ENCODE peak calls at places on chromosomes 1 and 21, in nine cellular contexts. L, Y, B, A, D, X, C, F and U are unnamed samples.

GRCh38 chr1:202154766-202155477 is 5.5 kb downstream of the PTPN7 start:
- DNase-seq in A (peak), C (no peak), L (peak), F (peak), X (peak), B (peak), D (peak), Y (no peak), U (no peak)

GRCh38 chr1:109201123-109201703 is 12.5 kb upstream of the SARS1 start:
- DNase-seq in B (peak), A (peak), L (peak), F (peak), X (peak), D (peak), Y (peak), C (no peak), U (no peak)

GRCh38 chr21:45459171-45460010 is 54.4 kb downstream of the COL18A1 start:
- DNase-seq in B (no peak), A (no peak), D (no peak), L (no peak), C (no peak), F (no peak), X (no peak), Y (no peak), U (no peak)

GRCh38 chr1:110203021-110203661 is 7.0 kb upstream of the KCNC4 start:
- DNase-seq in Y (no peak), L (peak), A (peak), C (peak), D (peak), F (peak), X (no peak), B (peak), U (peak)

GRCh38 chr1:239805888-239806772 is 285.6 kb upstream of the FMN2 start:
- DNase-seq in F (peak), Y (no peak), L (no peak), C (no peak), A (no peak), B (no peak), D (no peak), X (no peak), U (no peak)

GRCh38 chr1:243440406-243440805 is 184.6 kb downstream of the SDCCAG8 start:
- DNase-seq in F (no peak), Y (no peak), C (no peak), L (no peak), D (no peak), A (peak), X (no peak), B (no peak), U (no peak)

GRCh38 chr21:25584833-25585232 is 22.4 kb downstream of the MRPL39 start:
- DNase-seq in F (no peak), L (no peak), X (no peak), C (no peak), A (no peak), D (no peak), B (no peak), Y (no peak), U (no peak)

GRCh38 chr1:52346653-52347052 is 19.4 kb downstream of the CC2D1B start:
- DNase-seq in A (no peak), L (no peak), F (no peak), D (no peak), C (no peak), Y (no peak), X (no peak), B (no peak), U (no peak)

GRCh38 chr1:20237646-20238045 is 51.3 kb upstream of the PLA2G2C start:
- DNase-seq in B (no peak), Y (no peak), F (no peak), X (no peak), L (no peak), C (no peak), A (no peak), D (no peak), U (no peak)

GRCh38 chr1:21703318-21703963 is 34.3 kb upstream of the RAP1GAP start:
- DNase-seq in L (peak), F (peak), C (no peak), Y (no peak), X (no peak), A (peak), B (peak), D (peak), U (no peak)

GRCh38 chr1:207034998-207035397 is 2.4 kb upstream of the C1orf116 start:
- DNase-seq in B (peak), L (no peak), C (no peak), A (no peak), F (peak), X (no peak), Y (no peak), D (peak), U (no peak)

GRCh38 chr1:205129447-205130029 is 7.8 kb upstream of the RBBP5 start:
- DNase-seq in B (no peak), F (no peak), L (no peak), D (no peak), A (no peak), C (no peak), Y (no peak), X (no peak), U (no peak)

GRCh38 chr1:66353207-66353606 is 180.7 kb upstream of the SGIP1 start:
- DNase-seq in Y (peak), C (no peak), F (no peak), B (no peak), L (no peak), X (no peak), D (no peak), A (no peak), U (no peak)

GRCh38 chr1:89550995-89551394 is 26.4 kb downstream of the LRRC8B start:
- DNase-seq in C (no peak), X (no peak), D (no peak), Y (no peak), B (no peak), A (no peak), F (no peak), L (no peak), U (no peak)

GRCh38 chr1:201506573-201507567 is at the start of gene CSRP1:
- DNase-seq in B (peak), C (peak), X (peak), Y (peak), F (peak), D (peak), L (peak), A (peak), U (peak)